ENCODE peak calls at places on chromosome 17, in four cellular contexts. One of them, this sample, is unnamed. For H3K4me1, the result is how much of the 10 kb centered on the place peaks cover.

GRCh38 chr17:80191720-80192265 is 22.0 kb downstream of the CARD14 start:
- DNase-seq in ovary: no peak
- DNase-seq in transverse colon: no peak
- DNase-seq in IMR-90: no peak
- DNase-seq in this sample: no peak

GRCh38 chr17:65930140-65930715 is 261.7 kb downstream of the CEP112 start:
- DNase-seq in IMR-90: no peak
- DNase-seq in ovary: no peak
- DNase-seq in transverse colon: no peak
- DNase-seq in this sample: no peak

GRCh38 chr17:15436399-15437369 is 30.7 kb downstream of the CDRT4 start:
- DNase-seq in ovary: peak
- DNase-seq in IMR-90: peak
- DNase-seq in transverse colon: peak
- DNase-seq in this sample: peak

GRCh38 chr17:69874220-69874670 is 200.8 kb upstream of the KCNJ16 start:
- DNase-seq in transverse colon: no peak
- DNase-seq in ovary: no peak
- DNase-seq in IMR-90: peak
- DNase-seq in this sample: no peak

GRCh38 chr17:5485270-5486205 is at the start of gene DERL2:
- DNase-seq in transverse colon: no peak
- DNase-seq in IMR-90: peak
- DNase-seq in ovary: no peak
- DNase-seq in this sample: no peak

GRCh38 chr17:21545051-21545450 is 147.3 kb upstream of the KCNJ18 start:
- DNase-seq in transverse colon: no peak
- DNase-seq in IMR-90: no peak
- DNase-seq in ovary: no peak
- DNase-seq in this sample: no peak

GRCh38 chr17:62847426-62847825 is 39.3 kb upstream of the MARCHF10 start:
- DNase-seq in ovary: no peak
- DNase-seq in IMR-90: no peak
- DNase-seq in transverse colon: no peak
- DNase-seq in this sample: no peak

GRCh38 chr17:17140590-17140980 is 65.5 kb downstream of the PLD6 start:
- DNase-seq in ovary: no peak
- DNase-seq in IMR-90: peak
- DNase-seq in transverse colon: no peak
- DNase-seq in this sample: no peak

GRCh38 chr17:16342979-16343378 is 10.3 kb downstream of the CENPV start:
- DNase-seq in transverse colon: no peak
- DNase-seq in IMR-90: peak
- DNase-seq in ovary: no peak
- DNase-seq in this sample: no peak

GRCh38 chr17:16928406-16929280 is 43.3 kb downstream of the TNFRSF13B start:
- DNase-seq in IMR-90: no peak
- DNase-seq in ovary: no peak
- DNase-seq in transverse colon: no peak
- DNase-seq in this sample: no peak

GRCh38 chr17:17420035-17420434 is 56.8 kb upstream of the MED9 start:
- DNase-seq in IMR-90: no peak
- DNase-seq in ovary: no peak
- DNase-seq in transverse colon: no peak
- DNase-seq in this sample: peak

GRCh38 chr17:1323336-1323735 is 43.9 kb downstream of the TRARG1 start:
- DNase-seq in IMR-90: no peak
- DNase-seq in ovary: no peak
- DNase-seq in transverse colon: no peak
- DNase-seq in this sample: no peak

GRCh38 chr17:8753976-8754440 is 4.3 kb downstream of the SPDYE4 start:
- DNase-seq in ovary: no peak
- DNase-seq in transverse colon: no peak
- DNase-seq in IMR-90: peak
- DNase-seq in this sample: no peak

GRCh38 chr17:6523809-6524355 is 32.5 kb downstream of the PITPNM3 start:
- DNase-seq in transverse colon: no peak
- DNase-seq in IMR-90: no peak
- DNase-seq in ovary: no peak
- DNase-seq in this sample: no peak

GRCh38 chr17:71970312-71970711 is 150.5 kb upstream of the SOX9 start:
- DNase-seq in ovary: no peak
- DNase-seq in IMR-90: peak
- DNase-seq in transverse colon: no peak
- DNase-seq in this sample: no peak

GRCh38 chr17:80520810-80521209 is 23.8 kb upstream of the RPTOR start:
- DNase-seq in ovary: no peak
- DNase-seq in IMR-90: no peak
- DNase-seq in transverse colon: no peak
- DNase-seq in this sample: no peak

DNA sequence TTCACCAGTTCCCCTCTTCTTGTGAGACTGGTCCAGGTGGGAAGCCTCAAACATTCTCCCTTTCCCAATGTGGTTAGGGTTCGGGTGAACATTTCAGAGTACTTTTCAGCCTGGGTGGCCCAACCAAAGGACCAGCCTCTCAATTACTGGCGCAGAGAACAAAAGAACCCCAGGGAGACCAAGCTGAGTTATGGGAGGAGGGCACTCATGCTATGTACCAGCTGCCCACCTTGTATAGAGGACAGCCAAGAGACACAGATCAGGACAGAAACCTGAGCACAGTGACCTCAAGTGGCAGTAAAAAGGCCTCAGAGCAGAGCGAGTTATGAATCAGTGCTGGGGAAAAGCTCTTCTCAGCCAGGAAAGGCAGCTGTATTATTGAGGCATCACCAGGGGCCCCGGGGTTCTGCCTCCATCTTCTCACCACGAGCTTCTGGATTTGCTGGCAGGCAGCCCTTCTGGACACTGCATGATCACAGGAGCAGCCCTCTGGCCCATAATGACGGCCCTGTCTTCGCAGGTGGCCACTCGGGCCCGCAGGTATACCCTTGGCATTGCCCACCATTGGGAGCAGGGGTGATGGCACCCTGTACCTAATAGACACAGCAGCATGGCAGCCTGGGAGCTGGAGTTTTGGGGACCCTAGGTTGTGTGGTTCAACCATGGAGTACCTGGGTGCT is 3.8 kb downstream of the G6PC3 start:
- DNase-seq in ovary: no peak
- DNase-seq in IMR-90: peak
- DNase-seq in transverse colon: no peak
- DNase-seq in this sample: no peak
- TF ChIP-seq POLR2A in ovary: no peak
- TF ChIP-seq POLR2A in IMR-90: no peak
- TF ChIP-seq POLR2A in transverse colon: no peak
- TF ChIP-seq POLR2A in this sample: no peak

GRCh38 chr17:57602896-57603295 is 142.2 kb downstream of the CCDC182 start:
- DNase-seq in IMR-90: no peak
- DNase-seq in transverse colon: no peak
- DNase-seq in ovary: no peak
- DNase-seq in this sample: no peak
- H3K4me1 ChIP-seq in IMR-90: under half
- H3K4me1 ChIP-seq in transverse colon: under half
- H3K4me1 ChIP-seq in ovary: under half
- H3K4me1 ChIP-seq in this sample: under half

GRCh38 chr17:60675997-60676396 is 1.7 kb upstream of the BCAS3 start:
- DNase-seq in transverse colon: no peak
- DNase-seq in IMR-90: no peak
- DNase-seq in ovary: no peak
- DNase-seq in this sample: no peak

GRCh38 chr17:60676758-60677307 is 818 bp upstream of the BCAS3 start:
- DNase-seq in transverse colon: no peak
- DNase-seq in IMR-90: no peak
- DNase-seq in ovary: no peak
- DNase-seq in this sample: peak

GRCh38 chr17:60678118-60678444 is 430 bp downstream of the BCAS3 start:
- DNase-seq in IMR-90: no peak
- DNase-seq in transverse colon: no peak
- DNase-seq in ovary: no peak
- DNase-seq in this sample: no peak

GRCh38 chr17:60679287-60679686 is 1.6 kb downstream of the BCAS3 start:
- DNase-seq in IMR-90: no peak
- DNase-seq in transverse colon: no peak
- DNase-seq in ovary: no peak
- DNase-seq in this sample: no peak

DNA sequence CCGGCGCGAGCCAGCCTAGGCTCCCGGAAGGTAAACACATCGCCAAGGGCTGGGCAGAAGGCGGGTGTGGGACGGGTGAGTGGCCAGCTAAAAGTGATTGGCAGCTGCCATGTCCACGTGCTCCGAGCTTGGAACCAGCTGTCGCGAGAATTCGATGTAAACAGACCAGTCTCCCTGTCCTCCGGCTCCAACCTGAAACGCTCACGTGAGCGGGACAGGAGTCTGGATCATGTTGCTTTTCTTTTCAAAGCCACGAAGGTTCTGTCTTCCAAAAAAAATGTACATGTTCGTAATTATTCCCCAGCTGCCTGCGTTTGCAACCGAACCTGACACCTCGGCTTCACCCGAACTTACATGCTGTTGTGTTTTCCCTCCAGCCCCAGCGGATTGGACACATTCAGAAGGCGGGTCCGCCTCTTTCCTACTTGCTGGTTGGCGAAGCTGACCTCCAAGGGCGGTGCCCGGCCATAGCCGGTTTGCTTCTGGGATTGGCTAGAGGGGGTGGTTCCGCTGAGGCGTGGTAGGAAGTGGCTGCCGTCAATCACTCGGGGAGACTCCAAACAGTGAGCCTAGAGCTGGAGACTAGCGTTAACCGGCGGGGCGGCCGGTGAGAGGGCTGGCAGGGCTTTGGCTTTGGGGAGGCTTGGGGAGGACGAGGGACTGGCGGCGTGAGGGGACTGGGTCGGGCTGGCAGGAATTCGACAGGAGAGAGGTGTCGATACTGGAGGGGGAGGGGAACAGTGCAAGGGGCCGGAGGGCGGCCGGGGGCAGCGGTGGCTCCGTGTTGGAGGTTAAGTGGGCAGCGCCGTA is at the start of gene BCAS3:
- DNase-seq in transverse colon: peak
- DNase-seq in IMR-90: peak
- DNase-seq in ovary: peak
- DNase-seq in this sample: peak
- TF ChIP-seq POLR2A in transverse colon: peak
- TF ChIP-seq POLR2A in IMR-90: peak
- TF ChIP-seq POLR2A in ovary: peak
- TF ChIP-seq POLR2A in this sample: peak

GRCh38 chr17:27751166-27751565 is 49.2 kb downstream of the NOS2 start:
- DNase-seq in ovary: no peak
- DNase-seq in IMR-90: no peak
- DNase-seq in transverse colon: no peak
- DNase-seq in this sample: no peak
- H3K4me1 ChIP-seq in ovary: under half
- H3K4me1 ChIP-seq in IMR-90: under half
- H3K4me1 ChIP-seq in transverse colon: under half
- H3K4me1 ChIP-seq in this sample: under half

This sample was measured in thyroid gland.